ENCODE peak calls at places on chromosomes 11 and 22, in four cellular contexts. H is WTC11, I is K562, P is A549. F is an unnamed sample.
A peak's percentile ranks its signal among the peaks of the same experiment; 100 is the strongest.

GRCh38 chr11:135075740-135076139 is 663.7 kb upstream of the B3GAT1 start:
- DNase-seq in P (no peak), H (peak; percentile 92), I (peak; percentile 47), F (peak; percentile 78)

GRCh38 chr22:25176175-25176574 is 23.5 kb upstream of the CRYBB3 start:
- DNase-seq in H (no peak), P (no peak), I (no peak), F (no peak)

GRCh38 chr22:37547249-37547741 is 13.0 kb upstream of the CDC42EP1 start:
- DNase-seq in I (no peak), H (no peak), P (no peak), F (no peak)

GRCh38 chr11:113351061-113351460 is 36.5 kb upstream of the ANKK1 start:
- DNase-seq in P (no peak), H (no peak), I (no peak), F (no peak)

GRCh38 chr11:78069465-78069864 is 5.8 kb downstream of the THRSP start:
- DNase-seq in P (no peak), H (no peak), I (no peak), F (no peak)

GRCh38 chr11:3069425-3069824 is 12.2 kb upstream of the CARS1 start:
- DNase-seq in H (no peak), P (no peak), I (no peak), F (no peak)

GRCh38 chr11:134034496-134035381 is 34.1 kb upstream of the JAM3 start:
- DNase-seq in P (no peak), H (no peak), I (no peak), F (no peak)

GRCh38 chr22:27990451-27990840 is 71.4 kb upstream of the PITPNB start:
- DNase-seq in I (peak; percentile 26), P (no peak), H (no peak), F (no peak)

GRCh38 chr11:28966951-28967350 is 858.8 kb downstream of the METTL15 start:
- DNase-seq in I (no peak), H (no peak), P (no peak), F (no peak)

GRCh38 chr22:34294986-34295385 is 374.7 kb upstream of the LARGE1 start:
- DNase-seq in P (no peak), H (no peak), I (no peak), F (peak; percentile 15)

GRCh38 chr11:59756496-59756840 is 1.3 kb downstream of the STX3 start:
- DNase-seq in P (no peak), I (no peak), H (no peak), F (no peak)

GRCh38 chr22:44357962-44358553 is 45.3 kb upstream of the SHISAL1 start:
- DNase-seq in P (no peak), H (peak; percentile 10), I (no peak), F (no peak)

GRCh38 chr11:63869171-63869591 is 30.3 kb downstream of the MARK2 start:
- DNase-seq in H (no peak), P (no peak), I (no peak), F (no peak)

GRCh38 chr11:69493931-69494821 is 12.7 kb downstream of the LINC01488 start:
- DNase-seq in H (no peak), I (no peak), P (no peak), F (no peak)
- TF ChIP-seq HMGXB4 in H (no peak), I (no peak), P (no peak), F (no peak)

GRCh38 chr11:73883856-73884255 is 7.1 kb downstream of the PAAF1 start:
- DNase-seq in I (no peak), P (no peak), H (no peak), F (no peak)
- TF ChIP-seq HMGXB4 in I (no peak), P (no peak), H (no peak), F (no peak)

DNA sequence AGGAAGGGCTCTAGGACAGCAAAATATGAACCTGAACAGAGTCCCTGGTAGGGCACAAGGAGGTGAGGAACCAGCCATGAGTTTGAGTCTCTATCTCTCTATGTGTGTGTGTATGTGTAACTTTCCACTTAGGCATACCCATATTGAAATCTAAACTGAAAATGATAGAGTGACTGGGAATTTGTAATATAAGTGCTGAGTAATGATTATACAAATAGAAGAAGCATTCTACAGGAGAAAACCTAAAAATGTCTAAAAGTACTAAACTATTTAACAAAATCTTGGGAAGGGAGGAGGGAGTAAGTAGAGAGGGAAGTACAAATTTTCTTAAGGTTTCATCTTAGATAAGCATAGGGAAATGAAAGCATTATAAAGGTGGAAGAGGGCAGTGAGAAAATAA is 97.1 kb upstream of the ZC3H12C start:
- DNase-seq in I (no peak), P (no peak), H (no peak), F (no peak)
- TF ChIP-seq HMGXB4 in I (no peak), P (no peak), H (no peak), F (no peak)

GRCh38 chr11:131670876-131671275 is 300.5 kb downstream of the NTM start:
- DNase-seq in P (no peak), H (no peak), I (no peak), F (no peak)

GRCh38 chr11:131671320-131671719 is 300.9 kb downstream of the NTM start:
- DNase-seq in H (no peak), I (no peak), P (no peak), F (no peak)

GRCh38 chr11:131666617-131667016 is 296.2 kb downstream of the NTM start:
- DNase-seq in H (no peak), I (no peak), P (no peak), F (no peak)

GRCh38 chr11:131667566-131667965 is 297.2 kb downstream of the NTM start:
- DNase-seq in H (no peak), I (no peak), P (no peak), F (no peak)

GRCh38 chr11:131668867-131669780 is 298.7 kb downstream of the NTM start:
- DNase-seq in I (peak; percentile 85), H (peak; percentile 84), P (peak; percentile 49), F (peak; percentile 17)
- TF ChIP-seq HMGXB4 in I (no peak), H (no peak), P (no peak), F (no peak)

GRCh38 chr11:5362017-5362625 is 10.8 kb downstream of the OR51B6 start:
- DNase-seq in P (no peak), I (peak; percentile 19), H (no peak), F (no peak)
- TF ChIP-seq HMGXB4 in P (no peak), I (no peak), H (no peak), F (no peak)

GRCh38 chr11:112219476-112220232 is 6.6 kb upstream of the PTS start:
- DNase-seq in P (peak; percentile 39), H (no peak), I (peak; percentile 71), F (peak; percentile 72)
- TF ChIP-seq HMGXB4 in P (no peak), H (no peak), I (no peak), F (peak; percentile 36)

DNA sequence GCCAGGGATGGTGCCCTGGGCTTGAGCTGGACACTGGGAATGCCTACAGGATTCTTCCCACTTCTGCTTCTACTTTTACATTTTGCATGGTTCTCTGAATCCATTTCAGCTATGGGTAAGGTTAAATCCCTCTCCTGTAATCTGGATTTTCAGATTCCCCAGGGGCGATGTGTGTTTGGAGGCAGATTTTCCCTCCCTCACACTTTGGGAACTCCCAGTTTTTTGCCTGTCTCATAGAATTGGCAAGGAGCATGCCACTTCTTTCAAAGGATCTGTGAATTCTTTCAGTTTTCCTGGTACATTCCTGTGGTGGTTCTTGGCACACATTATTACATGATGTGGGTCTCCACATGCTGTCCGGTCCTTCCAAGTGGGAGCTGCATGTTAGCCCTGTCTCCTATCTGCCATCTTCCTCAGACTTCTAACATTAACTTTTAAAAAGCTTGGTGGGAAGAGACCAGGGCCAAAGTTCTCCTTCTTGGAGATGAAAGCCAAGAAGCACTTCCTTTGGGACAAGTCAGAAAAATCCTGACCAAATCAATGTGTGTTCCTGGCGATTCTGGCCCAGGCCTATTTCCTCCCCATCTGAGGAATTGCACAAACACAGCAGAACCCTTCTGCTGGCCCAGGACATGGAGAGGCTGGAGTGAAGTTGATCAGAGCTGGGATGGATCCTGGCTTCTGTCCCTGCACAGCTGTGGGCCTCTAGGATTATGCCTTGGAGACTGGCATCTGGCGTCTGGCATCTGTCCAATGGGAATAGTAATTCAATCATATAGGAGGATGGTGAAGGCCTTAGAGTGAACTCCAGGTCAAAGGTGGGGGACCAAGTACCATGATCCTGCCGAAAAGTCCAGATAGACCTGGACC is 5.4 kb upstream of the APOL2 start:
- DNase-seq in I (no peak), P (no peak), H (no peak), F (no peak)
- TF ChIP-seq HMGXB4 in I (no peak), P (no peak), H (no peak), F (no peak)

GRCh38 chr11:61495801-61496601 is 12.5 kb upstream of the LRRC10B start:
- DNase-seq in I (no peak), P (no peak), H (no peak), F (no peak)
- TF ChIP-seq HMGXB4 in I (no peak), P (no peak), H (no peak), F (no peak)